ENCODE peak calls at places on chromosomes 4 and X, in five cellular contexts. B is cardiac muscle cell, Z is hepatocyte, F is lower leg skin, K is HFF-Myc. G is an unnamed sample.
A peak's percentile ranks its signal among the peaks of the same experiment; 100 is the strongest.

GRCh38 chr4:75904086-75904485 is 1.8 kb upstream of the PPEF2 start:
- DNase-seq in B (no peak), Z (no peak), F (peak; percentile 50), K (no peak), G (no peak)

GRCh38 chr4:47065099-47065498 is 33.7 kb downstream of the GABRB1 start:
- DNase-seq in B (no peak), Z (no peak), F (no peak), K (no peak), G (no peak)

GRCh38 chr4:129230836-129231235 is 134.9 kb downstream of the C4orf33 start:
- DNase-seq in B (no peak), Z (no peak), F (no peak), K (no peak), G (no peak)

GRCh38 chr4:80407246-80407645 is 71.7 kb downstream of the CFAP299 start:
- DNase-seq in B (no peak), Z (no peak), F (no peak), K (peak; percentile 50), G (peak; percentile 57)

GRCh38 chrX:105302246-105302645 is 81.8 kb upstream of the TEX13A start:
- DNase-seq in B (no peak), Z (no peak), F (no peak), K (no peak), G (no peak)

GRCh38 chrX:25531096-25531495 is 515.3 kb upstream of the ARX start:
- DNase-seq in B (no peak), Z (peak; percentile 10), F (no peak), K (no peak), G (no peak)

GRCh38 chrX:47958943-47959342 is 44.8 kb downstream of the ZNF182 start:
- DNase-seq in B (peak; percentile 11), Z (peak; percentile 17), F (no peak), K (no peak), G (no peak)

GRCh38 chr4:13109536-13109935 is 374.6 kb downstream of the RAB28 start:
- DNase-seq in B (no peak), Z (no peak), F (no peak), K (no peak), G (no peak)

GRCh38 chrX:15072880-15073279 is 197.0 kb downstream of the ASB9 start:
- DNase-seq in B (no peak), Z (no peak), F (no peak), K (no peak), G (no peak)

DNA sequence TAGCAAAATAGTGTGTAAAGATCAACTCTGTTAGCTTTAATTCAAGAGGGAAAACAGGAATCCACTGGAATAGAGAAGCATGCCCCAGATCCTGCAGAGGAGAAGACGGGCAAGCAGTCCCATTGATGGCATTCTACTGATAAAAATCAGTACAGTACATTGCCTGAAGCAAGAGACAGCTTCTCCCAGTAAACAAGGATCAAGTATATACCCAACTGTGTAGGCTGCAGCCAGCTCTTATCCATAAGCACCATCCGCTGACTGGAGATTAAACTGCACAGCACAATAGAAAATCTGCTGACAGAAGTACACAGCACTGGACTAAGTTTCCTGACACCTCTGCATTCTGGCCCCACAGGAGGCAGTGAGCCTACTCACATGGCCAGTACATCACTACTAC is 110.1 kb downstream of the COX18 start:
- DNase-seq in B (peak; percentile 13), Z (no peak), F (no peak), K (no peak), G (no peak)
- H3K4me3 ChIP-seq in B (no peak overlapping the region), Z (no peak overlapping the region), F (no peak overlapping the region), K (no peak overlapping the region), G (no peak overlapping the region)

GRCh38 chrX:68807818-68808217 is 21.0 kb upstream of the EFNB1 start:
- DNase-seq in B (peak; percentile 38), Z (peak; percentile 40), F (no peak), K (no peak), G (no peak)

GRCh38 chrX:68808686-68809357 is 20.0 kb upstream of the EFNB1 start:
- DNase-seq in B (peak; percentile 58), Z (no peak), F (no peak), K (no peak), G (no peak)
- TF ChIP-seq CTCF in B (peak; percentile 51), Z (peak; percentile 31), F (no peak), K (no peak), G (peak; percentile 50)

DNA sequence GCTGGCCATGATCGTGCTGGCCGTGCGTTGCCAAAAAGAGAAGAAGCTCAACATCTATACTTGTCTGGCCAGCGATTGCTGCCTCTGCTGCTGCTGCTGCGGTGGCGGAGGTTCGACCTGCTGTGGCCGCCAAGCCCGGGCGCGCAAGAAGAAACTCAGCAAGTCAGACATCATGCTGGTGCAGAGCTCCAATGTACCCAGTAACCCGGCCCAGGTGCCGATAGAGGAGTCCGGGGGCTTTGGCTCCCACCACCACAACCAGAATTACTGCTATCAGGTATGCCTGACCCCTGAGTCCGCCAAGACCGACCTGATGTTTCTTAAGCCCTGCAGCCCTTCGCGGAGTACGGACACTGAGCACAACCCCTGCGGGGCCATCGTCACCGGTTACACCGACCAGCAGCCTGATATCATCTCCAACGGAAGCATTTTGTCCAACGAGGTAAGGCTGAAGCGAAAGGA is 3.3 kb downstream of the PCDH10 start:
- DNase-seq in B (peak; percentile 23), Z (no peak), F (peak; percentile 68), K (no peak), G (no peak)
- H3K4me3 ChIP-seq in B (peak overlapping the region; percentile 50), Z (peak overlapping the region; percentile 48), F (no peak overlapping the region), K (no peak overlapping the region), G (no peak overlapping the region)

GRCh38 chr4:140049924-140050681 is 103.9 kb downstream of the MAML3 start:
- DNase-seq in B (peak; percentile 39), Z (no peak), F (no peak), K (no peak), G (no peak)

GRCh38 chr4:140048419-140049022 is 105.5 kb downstream of the MAML3 start:
- DNase-seq in B (no peak), Z (no peak), F (no peak), K (no peak), G (no peak)

GRCh38 chr4:140047781-140048180 is 106.2 kb downstream of the MAML3 start:
- DNase-seq in B (no peak), Z (no peak), F (no peak), K (no peak), G (no peak)

GRCh38 chr4:140047017-140047640 is 106.9 kb downstream of the MAML3 start:
- DNase-seq in B (no peak), Z (no peak), F (no peak), K (no peak), G (no peak)

DNA sequence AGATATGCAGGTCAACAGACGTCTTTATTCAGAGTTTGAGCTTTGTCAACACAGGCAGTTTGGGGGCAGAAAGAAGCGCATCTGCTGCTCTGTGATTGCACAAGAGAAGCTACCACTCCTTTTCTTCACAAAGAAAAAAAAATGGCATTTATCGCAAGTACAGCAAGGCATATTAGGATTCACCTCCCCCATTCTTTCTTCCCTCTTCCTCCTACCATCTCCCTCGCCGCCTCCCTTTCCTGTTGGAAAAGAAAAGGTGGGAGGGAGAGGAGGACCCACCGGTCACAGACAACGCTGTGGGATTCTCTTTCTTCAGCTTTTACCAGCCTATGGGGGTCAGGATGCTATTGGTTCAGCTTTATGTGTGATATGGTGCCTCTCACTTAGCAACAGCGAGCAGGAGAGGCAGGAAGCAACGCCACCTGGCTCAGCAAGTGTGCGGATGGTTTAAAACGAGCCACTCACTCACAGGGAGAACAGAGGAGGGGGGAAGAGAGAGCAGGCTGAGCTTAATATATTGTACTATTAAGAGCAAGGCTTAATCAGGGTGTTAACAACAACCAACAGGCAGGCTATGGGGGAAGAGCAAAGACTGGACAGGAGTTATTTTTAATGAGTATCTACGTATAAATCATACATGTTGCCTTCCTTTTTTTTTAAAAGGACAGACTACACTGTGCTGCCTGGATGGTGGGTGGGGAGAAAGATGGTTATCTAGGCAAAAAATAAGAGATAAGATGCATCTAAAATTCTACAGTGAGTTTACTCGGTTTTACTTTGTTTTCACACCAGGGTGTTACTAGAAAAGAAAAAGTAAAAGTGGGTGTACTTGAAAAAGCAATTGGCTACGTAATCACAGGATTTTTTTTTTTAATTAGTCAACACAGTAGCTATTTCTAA is 104.7 kb downstream of the MAML3 start:
- DNase-seq in B (peak; percentile 67), Z (peak; percentile 75), F (no peak), K (no peak), G (no peak)
- TF ChIP-seq CTCF in B (no peak), Z (no peak), F (no peak), K (peak; percentile 10), G (no peak)

GRCh38 chr4:2931765-2932560 is 31.2 kb downstream of the NOP14 start:
- DNase-seq in B (no peak), Z (no peak), F (peak; percentile 93), K (no peak), G (no peak)

GRCh38 chr4:2933566-2934076 is 29.6 kb downstream of the NOP14 start:
- DNase-seq in B (no peak), Z (no peak), F (no peak), K (no peak), G (no peak)

GRCh38 chr4:2934077-2934812 is 29.0 kb downstream of the NOP14 start:
- DNase-seq in B (peak; percentile 43), Z (peak; percentile 63), F (peak; percentile 96), K (no peak), G (no peak)

GRCh38 chr4:2932561-2932950 is 30.6 kb downstream of the NOP14 start:
- DNase-seq in B (no peak), Z (no peak), F (peak; percentile 85), K (no peak), G (no peak)

GRCh38 chr4:2932951-2933565 is 30.1 kb downstream of the NOP14 start:
- DNase-seq in B (no peak), Z (no peak), F (peak; percentile 90), K (no peak), G (no peak)
- H3K4me3 ChIP-seq in B (no peak overlapping the region), Z (no peak overlapping the region), F (no peak overlapping the region), K (peak overlapping the region; percentile 71), G (peak overlapping the region; percentile 77)

GRCh38 chrX:40877869-40878268 is 142.5 kb upstream of the MED14 start:
- DNase-seq in B (no peak), Z (no peak), F (no peak), K (no peak), G (no peak)
- TF ChIP-seq CTCF in B (peak; percentile 45), Z (peak; percentile 52), F (no peak), K (no peak), G (peak; percentile 41)